ENCODE peak calls at places on chromosomes 11 and 22, in ten cellular contexts. W, F, U, H, D, N, X, P, Q and K are unnamed samples.

GRCh38 chr11:34791725-34792124 is 124.5 kb downstream of the APIP start:
- DNase-seq in W (no peak), F (no peak), U (no peak), H (peak; percentile 71), D (no peak), N (no peak), X (no peak), P (no peak), Q (no peak), K (no peak)

GRCh38 chr22:32573991-32574390 is 99.4 kb downstream of the FBXO7 start:
- DNase-seq in W (no peak), F (no peak), U (no peak), H (no peak), D (no peak), N (no peak), X (no peak), P (no peak), Q (no peak), K (no peak)

GRCh38 chr22:21025763-21026755 is 6.3 kb downstream of the SLC7A4 start:
- DNase-seq in W (no peak), F (no peak), U (no peak), H (no peak), D (no peak), N (no peak), X (no peak), P (no peak), Q (no peak), K (no peak)

GRCh38 chr11:76861490-76861953 is 804 bp downstream of the ACER3 start:
- DNase-seq in W (peak; percentile 19), F (peak; percentile 16), U (no peak), H (no peak), D (peak; percentile 23), N (peak; percentile 6), X (no peak), P (no peak), Q (no peak), K (peak; percentile 13)

GRCh38 chr11:61866231-61866957 is 25.0 kb downstream of the FADS3 start:
- DNase-seq in W (no peak), F (no peak), U (no peak), H (no peak), D (no peak), N (no peak), X (no peak), P (no peak), Q (no peak), K (no peak)

GRCh38 chr22:24289138-24289537 is 18.5 kb downstream of the SPECC1L start:
- DNase-seq in W (peak; percentile 35), F (no peak), U (no peak), H (no peak), D (no peak), N (no peak), X (no peak), P (no peak), Q (peak; percentile 17), K (peak; percentile 90)

GRCh38 chr11:61650781-61651571 is 29.2 kb upstream of the DAGLA start:
- DNase-seq in W (no peak), F (peak; percentile 62), U (no peak), H (no peak), D (no peak), N (peak; percentile 79), X (no peak), P (no peak), Q (no peak), K (no peak)

GRCh38 chr11:46237248-46238077 is 40.0 kb upstream of the CREB3L1 start:
- DNase-seq in W (peak; percentile 83), F (peak; percentile 80), U (peak; percentile 81), H (no peak), D (no peak), N (peak; percentile 72), X (peak; percentile 87), P (peak; percentile 86), Q (no peak), K (peak; percentile 94)

GRCh38 chr11:36364551-36364950 is 68.5 kb downstream of the PRR5L start:
- DNase-seq in W (peak; percentile 75), F (no peak), U (no peak), H (no peak), D (no peak), N (no peak), X (no peak), P (no peak), Q (no peak), K (peak; percentile 36)

GRCh38 chr11:70104419-70104818 is 26.3 kb downstream of the ANO1 start:
- DNase-seq in W (no peak), F (peak; percentile 47), U (no peak), H (no peak), D (no peak), N (no peak), X (no peak), P (no peak), Q (no peak), K (peak; percentile 43)

GRCh38 chr11:72326151-72326842 is 82.3 kb upstream of the PHOX2A start:
- DNase-seq in W (peak; percentile 36), F (no peak), U (no peak), H (no peak), D (no peak), N (no peak), X (peak; percentile 71), P (no peak), Q (no peak), K (peak; percentile 85)

GRCh38 chr11:75160328-75160757 is 9.4 kb downstream of the SLCO2B1 start:
- DNase-seq in W (no peak), F (no peak), U (no peak), H (no peak), D (no peak), N (no peak), X (no peak), P (no peak), Q (no peak), K (no peak)

GRCh38 chr11:112321521-112322172 is 61.0 kb upstream of the PLET1 start:
- DNase-seq in W (peak; percentile 96), F (peak; percentile 83), U (peak; percentile 98), H (peak; percentile 30), D (no peak), N (peak; percentile 60), X (no peak), P (peak; percentile 57), Q (no peak), K (peak; percentile 50)

GRCh38 chr22:45482169-45482568 is 20.5 kb upstream of the FBLN1 start:
- DNase-seq in W (no peak), F (no peak), U (no peak), H (no peak), D (no peak), N (no peak), X (no peak), P (no peak), Q (no peak), K (no peak)

DNA sequence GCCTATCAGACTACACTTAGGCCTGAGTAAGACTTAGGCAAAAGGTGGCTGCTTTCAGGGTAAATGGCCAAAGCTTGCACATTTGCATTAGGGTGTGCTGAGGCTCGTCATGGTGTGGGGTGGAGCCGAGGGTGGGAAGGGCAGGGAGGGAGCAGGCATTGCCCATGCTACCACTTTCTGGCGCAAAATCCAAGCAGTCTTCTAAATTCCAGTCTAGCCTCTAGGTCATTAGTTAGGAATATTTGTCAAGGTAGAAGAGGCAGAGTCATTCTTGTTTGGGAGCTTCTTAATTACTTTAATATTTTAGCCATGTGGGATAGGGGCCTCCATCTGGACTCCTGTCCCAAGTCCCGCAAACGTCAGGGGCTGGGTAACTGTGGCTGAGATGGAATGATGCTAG is 28.6 kb downstream of the SCUBE1 start:
- DNase-seq in W (no peak), F (no peak), U (no peak), H (no peak), D (no peak), N (no peak), X (no peak), P (no peak), Q (no peak), K (no peak)
- H3K4me1 ChIP-seq in W (no peaks in the 10 kb centered on the region), F (peaks cover 27% of the 10 kb centered on the region), U (no peaks in the 10 kb centered on the region), H (no peaks in the 10 kb centered on the region), D (no peaks in the 10 kb centered on the region), N (no peaks in the 10 kb centered on the region), X (peaks cover 43% of the 10 kb centered on the region), P (no peaks in the 10 kb centered on the region), Q (peaks cover 47% of the 10 kb centered on the region), K (no peaks in the 10 kb centered on the region)

GRCh38 chr11:10030122-10030490 is 263.9 kb downstream of the SBF2 start:
- DNase-seq in W (no peak), F (no peak), U (no peak), H (no peak), D (no peak), N (no peak), X (no peak), P (no peak), Q (peak; percentile 0), K (no peak)
- H3K9me2 ChIP-seq in W (no peaks in the 10 kb centered on the region), F (no peaks in the 10 kb centered on the region), U (no peaks in the 10 kb centered on the region), H (no peaks in the 10 kb centered on the region), D (no peaks in the 10 kb centered on the region), N (no peaks in the 10 kb centered on the region), X (no peaks in the 10 kb centered on the region), P (no peaks in the 10 kb centered on the region), Q (no peaks in the 10 kb centered on the region), K (no peaks in the 10 kb centered on the region)

GRCh38 chr22:40819741-40820140 is 595 bp upstream of the SLC25A17 start:
- DNase-seq in W (peak; percentile 23), F (no peak), U (no peak), H (peak; percentile 19), D (peak; percentile 24), N (peak; percentile 8), X (peak; percentile 8), P (no peak), Q (peak; percentile 59), K (peak; percentile 71)

GRCh38 chr22:40818747-40819662 is at the start of gene SLC25A17:
- DNase-seq in W (peak; percentile 79), F (peak; percentile 95), U (peak; percentile 78), H (peak; percentile 91), D (peak; percentile 92), N (peak; percentile 97), X (peak; percentile 91), P (peak; percentile 66), Q (peak; percentile 96), K (peak; percentile 94)

GRCh38 chr22:40818192-40818746 is 877 bp downstream of the SLC25A17 start:
- DNase-seq in W (peak; percentile 3), F (no peak), U (no peak), H (peak; percentile 8), D (no peak), N (no peak), X (no peak), P (no peak), Q (no peak), K (peak; percentile 25)

GRCh38 chr22:40813912-40814315 is 5.2 kb downstream of the SLC25A17 start:
- DNase-seq in W (no peak), F (no peak), U (no peak), H (no peak), D (no peak), N (no peak), X (no peak), P (no peak), Q (no peak), K (no peak)

GRCh38 chr22:40817737-40818136 is 1.4 kb downstream of the SLC25A17 start:
- DNase-seq in W (no peak), F (no peak), U (no peak), H (peak; percentile 66), D (peak; percentile 53), N (no peak), X (no peak), P (no peak), Q (peak; percentile 65), K (no peak)
- H3K4me3 ChIP-seq in W (peak overlapping the region; percentile 94), F (no peak overlapping the region), U (peak overlapping the region; percentile 98), H (peak overlapping the region; percentile 98), D (peak overlapping the region; percentile 96), N (peak overlapping the region; percentile 100), X (peak overlapping the region; percentile 73), P (peak overlapping the region; percentile 87), Q (peak overlapping the region; percentile 99), K (peak overlapping the region; percentile 95)

DNA sequence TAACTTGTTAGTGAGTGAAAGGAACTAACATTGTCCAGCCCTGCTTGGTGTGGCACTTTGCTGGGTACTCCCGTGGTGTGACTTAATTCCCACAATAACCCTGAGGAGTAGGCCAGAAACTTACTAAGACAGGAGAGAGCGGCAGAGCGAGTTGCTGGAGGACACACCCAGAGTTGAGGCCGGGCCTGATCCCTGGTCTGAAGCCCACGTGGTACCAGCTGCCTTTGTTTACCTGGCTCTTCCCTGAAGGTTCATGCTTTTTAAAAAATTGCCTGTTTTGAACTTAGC is 594 bp downstream of the MPST start:
- DNase-seq in W (peak; percentile 41), F (peak; percentile 69), U (peak; percentile 63), H (peak; percentile 34), D (peak; percentile 36), N (no peak), X (peak; percentile 55), P (peak; percentile 27), Q (no peak), K (peak; percentile 84)
- H3K4me1 ChIP-seq in W (peaks cover 7% of the 10 kb centered on the region), F (peaks cover 45% of the 10 kb centered on the region), U (peaks cover 36% of the 10 kb centered on the region), H (peaks cover 3% of the 10 kb centered on the region), D (peaks cover 13% of the 10 kb centered on the region), N (peaks cover 14% of the 10 kb centered on the region), X (peaks cover 28% of the 10 kb centered on the region), P (peaks cover 26% of the 10 kb centered on the region), Q (peaks cover 11% of the 10 kb centered on the region), K (peaks cover 5% of the 10 kb centered on the region)